ENCODE peak calls at places on chromosomes 16 and 17, in ten cellular contexts. W is prostate gland, S is IMR-90, I is NB4, C is ovary, T is heart left ventricle, Y is esophagus squamous epithelium, E is lower leg skin, M is breast epithelium, X is H54. L is an unnamed sample.

GRCh38 chr16:69522732-69523404 is 42.9 kb upstream of the NFAT5 start:
- DNase-seq in X (no peak), T (no peak), W (no peak), I (peak), E (peak), Y (no peak), S (no peak), M (no peak), C (no peak), L (peak)

GRCh38 chr16:12323007-12323699 is 346.6 kb downstream of the SNX29 start:
- DNase-seq in S (no peak), C (no peak), E (no peak), Y (no peak), M (no peak), X (no peak), I (peak), W (no peak), T (no peak), L (no peak)

GRCh38 chr16:82655315-82655714 is 28.5 kb downstream of the CDH13 start:
- DNase-seq in T (no peak), S (peak), W (no peak), X (no peak), E (no peak), Y (no peak), I (peak), M (no peak), C (no peak), L (no peak)

GRCh38 chr17:39222866-39223834 is 2.6 kb downstream of the STAC2 start:
- DNase-seq in S (no peak), T (no peak), C (no peak), X (no peak), W (no peak), M (no peak), E (no peak), Y (no peak), I (no peak), L (no peak)

GRCh38 chr16:9965079-9965478 is 217.1 kb downstream of the GRIN2A start:
- DNase-seq in E (no peak), T (no peak), S (no peak), M (no peak), W (no peak), I (no peak), X (no peak), Y (no peak), C (no peak), L (no peak)

GRCh38 chr17:67246648-67247415 is 1.8 kb upstream of the HELZ start:
- DNase-seq in E (peak), M (peak), W (peak), I (peak), S (peak), C (peak), T (no peak), Y (no peak), X (peak), L (peak)

GRCh38 chr16:85010931-85011845 is at the start of gene ZDHHC7:
- DNase-seq in C (peak), S (peak), I (peak), E (peak), Y (no peak), X (peak), T (peak), M (peak), W (peak), L (peak)

GRCh38 chr17:64095144-64095882 is 34.6 kb downstream of the ERN1 start:
- DNase-seq in I (no peak), S (no peak), Y (no peak), C (no peak), X (no peak), E (no peak), W (no peak), T (no peak), M (no peak), L (no peak)

GRCh38 chr16:424033-424622 is 1.3 kb upstream of the RAB11FIP3 start:
- DNase-seq in C (peak), I (peak), Y (no peak), S (peak), X (peak), M (no peak), E (peak), W (peak), T (peak), L (peak)

GRCh38 chr17:33169580-33170285 is 123.4 kb downstream of the ASIC2 start:
- DNase-seq in X (no peak), C (no peak), Y (no peak), S (peak), W (no peak), M (no peak), I (no peak), T (no peak), E (no peak), L (no peak)

GRCh38 chr17:39225974-39226683 is 384 bp upstream of the STAC2 start:
- DNase-seq in Y (no peak), S (peak), X (no peak), I (no peak), E (peak), C (peak), W (peak), M (peak), T (peak), L (no peak)

GRCh38 chr17:75090871-75091854 is 3.4 kb downstream of the SLC16A5 start:
- DNase-seq in M (peak), Y (no peak), E (no peak), I (no peak), W (no peak), S (no peak), T (peak), C (peak), X (no peak), L (peak)

GRCh38 chr16:684067-684794 is at the start of gene JMJD8:
- DNase-seq in Y (peak), C (peak), S (peak), E (peak), X (no peak), M (peak), W (peak), I (peak), T (peak), L (peak)

GRCh38 chr16:15398618-15399316 is 3.2 kb downstream of the MPV17L start:
- DNase-seq in C (no peak), T (no peak), S (no peak), I (no peak), W (no peak), Y (no peak), E (peak), X (no peak), M (no peak), L (no peak)

GRCh38 chr17:65323055-65323454 is 185.9 kb downstream of the RGS9 start:
- DNase-seq in T (no peak), X (no peak), M (no peak), S (no peak), I (no peak), E (no peak), W (no peak), C (no peak), Y (no peak), L (no peak)

GRCh38 chr17:30924341-30924740 is 2.6 kb downstream of the ADAP2 start:
- DNase-seq in T (no peak), E (peak), X (no peak), M (no peak), S (no peak), Y (no peak), W (no peak), C (no peak), I (no peak), L (no peak)

GRCh38 chr16:35131429-35131828 is 1672.0 kb downstream of the TP53TG3F start:
- DNase-seq in I (no peak), T (no peak), C (no peak), W (no peak), M (no peak), Y (no peak), X (no peak), S (no peak), E (no peak), L (no peak)

GRCh38 chr17:56972111-56972730 is 5.7 kb upstream of the SCPEP1 start:
- DNase-seq in Y (no peak), M (no peak), X (no peak), W (no peak), C (no peak), I (no peak), T (no peak), S (no peak), E (no peak), L (no peak)

DNA sequence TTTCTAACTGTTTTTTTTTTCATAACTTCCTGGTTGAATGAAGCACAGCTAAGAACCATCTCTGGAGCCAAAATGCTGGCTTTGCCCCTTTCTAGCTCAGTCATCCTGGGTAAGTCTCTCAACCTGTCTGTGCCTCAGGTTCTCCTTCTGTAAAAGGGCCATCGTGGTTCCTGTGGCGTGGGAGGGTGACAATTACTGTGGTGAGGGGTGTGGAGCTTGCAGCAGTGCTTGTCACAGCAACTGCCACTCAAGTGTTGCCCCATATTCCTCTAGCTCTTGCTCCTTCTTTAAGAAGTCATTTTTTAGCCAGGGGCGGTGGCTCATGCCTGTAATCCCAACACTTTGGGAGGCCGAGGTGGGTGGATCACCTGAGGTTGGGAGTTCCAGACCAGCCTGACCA is 6.4 kb downstream of the SYNGR3 start:
- DNase-seq in C (no peak), S (no peak), Y (no peak), T (no peak), X (no peak), W (no peak), E (no peak), I (peak), M (no peak), L (no peak)
- TF ChIP-seq POLR2A in C (no peak), S (no peak), Y (no peak), T (no peak), X (no peak), W (no peak), E (no peak), I (no peak), M (no peak), L (no peak)

DNA sequence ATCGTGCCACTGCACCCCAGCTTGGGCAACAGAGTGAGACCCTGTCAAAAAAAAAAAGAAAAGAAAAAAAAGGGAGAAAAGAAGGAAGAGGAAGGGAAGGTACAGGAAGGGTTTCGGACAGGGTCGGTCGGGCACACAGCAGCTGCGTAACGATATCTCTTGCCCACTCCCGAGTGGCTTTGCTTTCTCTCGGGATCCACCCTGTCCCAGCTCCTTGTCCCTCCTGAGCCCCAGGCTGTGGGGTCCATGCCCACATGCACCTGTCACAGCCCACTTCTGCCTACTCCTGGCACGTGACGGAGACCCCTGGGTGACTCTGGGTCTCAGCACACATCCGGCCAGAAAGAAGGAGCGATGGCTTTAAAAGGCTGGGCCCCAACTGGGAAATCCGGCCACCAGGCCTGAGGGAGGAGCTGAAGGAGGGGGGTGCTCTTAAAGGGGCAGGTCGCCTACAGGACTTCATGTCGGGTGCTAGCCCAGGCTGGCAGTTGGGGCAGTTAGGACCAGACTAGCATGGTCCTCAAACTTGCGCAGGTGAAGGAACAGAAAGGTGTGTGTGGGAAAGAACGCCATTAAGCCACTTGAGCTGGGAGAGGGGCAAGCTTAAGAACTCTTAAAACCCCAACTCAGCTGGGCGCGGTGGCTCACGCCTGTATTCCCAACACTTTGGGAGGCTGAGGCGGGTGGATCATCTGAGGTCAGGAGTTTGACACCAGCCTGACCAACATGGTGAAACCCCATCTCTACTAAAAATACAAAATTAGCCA is at the start of gene GHDC:
- DNase-seq in I (peak), C (peak), X (peak), E (peak), T (peak), M (peak), W (peak), S (peak), Y (no peak), L (peak)
- TF ChIP-seq POLR2A in I (peak), C (peak), X (no peak), E (no peak), T (peak), M (no peak), W (peak), S (no peak), Y (no peak), L (no peak)

GRCh38 chr16:89280546-89281188 is 63.2 kb downstream of the ZNF778 start:
- DNase-seq in I (no peak), Y (no peak), T (no peak), W (no peak), S (no peak), M (no peak), E (no peak), C (no peak), X (no peak), L (no peak)
- TF ChIP-seq POLR2A in I (no peak), Y (no peak), T (no peak), W (no peak), S (no peak), M (no peak), E (no peak), C (no peak), X (no peak), L (no peak)

DNA sequence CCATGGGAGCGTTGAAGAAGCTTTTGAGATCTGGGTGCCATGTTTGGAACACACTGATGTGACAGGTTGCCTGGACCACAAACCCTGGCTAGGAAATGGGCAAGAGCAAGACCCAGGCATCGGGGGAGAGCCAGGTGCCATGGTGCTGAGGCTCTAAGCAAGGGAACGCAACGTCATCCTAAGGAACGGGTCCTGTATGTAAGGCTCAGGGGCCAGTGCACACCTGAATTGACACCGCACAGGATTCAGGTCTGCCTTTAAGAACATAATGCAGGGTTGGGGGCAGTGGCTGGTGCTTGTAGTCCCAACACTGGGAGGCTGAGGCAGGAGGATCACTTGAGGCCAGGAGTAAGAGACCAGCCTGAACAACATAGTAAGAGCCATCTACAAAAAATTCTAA is 10.8 kb downstream of the PSMD7 start:
- DNase-seq in Y (no peak), W (no peak), C (no peak), I (no peak), M (no peak), S (no peak), X (no peak), E (no peak), T (no peak), L (no peak)
- TF ChIP-seq POLR2A in Y (no peak), W (no peak), C (no peak), I (no peak), M (no peak), S (no peak), X (no peak), E (no peak), T (no peak), L (no peak)

GRCh38 chr16:8858994-8859912 is 9.6 kb downstream of the CARHSP1 start:
- DNase-seq in W (no peak), Y (no peak), E (no peak), C (no peak), X (no peak), S (no peak), M (no peak), I (no peak), T (no peak), L (no peak)

GRCh38 chr16:8863594-8864424 is 5.0 kb downstream of the CARHSP1 start:
- DNase-seq in S (no peak), Y (no peak), W (no peak), E (no peak), I (peak), C (no peak), X (no peak), M (no peak), T (peak), L (peak)

GRCh38 chr16:8861563-8862308 is 7.1 kb downstream of the CARHSP1 start:
- DNase-seq in T (peak), C (peak), I (no peak), E (no peak), W (no peak), S (no peak), M (no peak), X (no peak), Y (no peak), L (no peak)

GRCh38 chr16:8862309-8863130 is 6.3 kb downstream of the CARHSP1 start:
- DNase-seq in C (no peak), M (no peak), Y (no peak), I (no peak), T (no peak), S (no peak), W (no peak), X (no peak), E (no peak), L (peak)

GRCh38 chr16:8859913-8860881 is 8.6 kb downstream of the CARHSP1 start:
- DNase-seq in T (no peak), C (peak), Y (no peak), W (no peak), M (no peak), E (no peak), X (no peak), I (no peak), S (peak), L (no peak)
- TF ChIP-seq POLR2A in T (no peak), C (no peak), Y (no peak), W (no peak), M (no peak), E (no peak), X (no peak), I (no peak), S (no peak), L (no peak)

DNA sequence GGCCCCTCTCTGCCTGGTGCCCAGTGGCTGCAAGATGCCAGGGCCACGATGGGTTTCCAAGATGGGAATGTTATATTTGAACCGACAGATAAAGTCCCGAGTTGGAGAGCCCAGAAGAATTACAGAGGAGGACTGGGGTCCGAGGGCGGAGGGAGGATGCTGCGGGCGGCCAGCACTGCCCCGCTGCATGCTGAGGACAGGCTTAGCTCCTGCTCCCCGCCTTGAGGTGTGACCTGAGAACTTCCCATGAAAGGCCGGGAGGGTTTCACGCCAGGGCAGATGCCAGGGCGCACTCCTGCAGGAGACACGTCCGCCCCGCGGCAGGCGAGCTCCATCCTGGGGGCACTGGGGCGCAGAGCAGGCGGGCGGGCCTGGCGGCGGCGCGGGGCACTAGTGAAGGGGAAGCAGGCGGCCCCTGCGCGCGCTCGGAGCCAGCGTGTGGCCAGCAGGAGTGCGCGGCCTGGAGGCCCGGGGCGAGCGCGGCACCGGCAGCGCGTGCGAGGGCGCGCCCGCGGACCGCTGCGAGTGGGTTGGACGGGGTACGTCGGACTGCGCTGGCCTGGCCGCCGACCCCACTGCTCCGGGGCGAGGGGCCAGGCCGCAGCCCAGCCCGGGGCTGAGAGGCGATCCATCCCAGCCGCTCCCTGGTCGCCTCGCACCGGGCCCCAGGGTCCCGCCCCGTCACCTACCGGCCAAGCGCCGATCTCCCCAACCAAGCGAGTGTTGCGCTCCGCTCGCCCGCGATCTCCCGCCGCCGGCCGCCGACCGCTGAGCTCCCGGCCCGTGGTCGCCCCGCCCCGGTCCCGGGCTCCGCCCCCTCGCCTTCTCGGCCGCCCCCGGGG is at the start of gene MAP3K14:
- DNase-seq in Y (no peak), S (peak), I (peak), C (peak), X (no peak), T (peak), M (peak), W (peak), E (peak), L (peak)
- TF ChIP-seq POLR2A in Y (no peak), S (peak), I (peak), C (peak), X (peak), T (peak), M (no peak), W (peak), E (peak), L (peak)

GRCh38 chr16:11102523-11102898 is 153.5 kb downstream of the SOCS1 start:
- DNase-seq in S (no peak), M (no peak), C (no peak), T (no peak), Y (no peak), X (no peak), I (no peak), W (no peak), E (no peak), L (no peak)

GRCh38 chr16:11104168-11105037 is 151.6 kb downstream of the SOCS1 start:
- DNase-seq in I (no peak), M (no peak), S (no peak), W (no peak), E (no peak), T (no peak), X (no peak), Y (no peak), C (no peak), L (no peak)

GRCh38 chr16:11107781-11108465 is 148.1 kb downstream of the SOCS1 start:
- DNase-seq in Y (no peak), S (peak), E (no peak), M (no peak), C (no peak), T (no peak), X (no peak), W (no peak), I (no peak), L (no peak)

GRCh38 chr16:11106726-11107125 is 149.3 kb downstream of the SOCS1 start:
- DNase-seq in W (no peak), M (no peak), S (no peak), T (no peak), C (no peak), X (no peak), E (no peak), Y (no peak), I (no peak), L (no peak)

GRCh38 chr16:11105038-11105903 is 150.7 kb downstream of the SOCS1 start:
- DNase-seq in X (no peak), S (peak), E (no peak), I (peak), W (peak), M (no peak), C (peak), T (no peak), Y (no peak), L (peak)
- TF ChIP-seq POLR2A in X (no peak), S (no peak), E (no peak), I (no peak), W (no peak), M (no peak), C (peak), T (no peak), Y (no peak), L (peak)

GRCh38 chr16:4846503-4846900 is 586 bp downstream of the GLYR1 start:
- DNase-seq in W (peak), I (peak), X (peak), E (peak), T (peak), M (no peak), S (peak), C (no peak), Y (no peak), L (peak)
- TF ChIP-seq POLR2A in W (peak), I (no peak), X (peak), E (no peak), T (no peak), M (no peak), S (peak), C (no peak), Y (no peak), L (peak)